ENCODE peak calls at places on chromosome 22, in seven cellular contexts. V is HCT116, T is H1, P is SK-N-SH, Y is HepG2, J is K562, L is GM12878. G is an unnamed sample.

GRCh38 chr22:34645375-34645774 is 420.6 kb upstream of the ISX start:
- DNase-seq in T (peak), J (no peak), Y (peak), V (no peak), L (no peak), P (no peak), G (no peak)

GRCh38 chr22:37378642-37379058 is 48.6 kb downstream of the ELFN2 start:
- DNase-seq in P (no peak), T (no peak), V (no peak), J (no peak), L (no peak), Y (no peak), G (no peak)

GRCh38 chr22:29359469-29359868 is 28.9 kb downstream of the AP1B1 start:
- DNase-seq in J (peak), V (peak), P (peak), Y (peak), T (no peak), L (no peak), G (peak)

GRCh38 chr22:17284917-17285316 is 65.7 kb upstream of the ADA2 start:
- DNase-seq in V (no peak), J (no peak), L (no peak), T (no peak), P (no peak), Y (no peak), G (no peak)

GRCh38 chr22:22767876-22768602 is 119.6 kb upstream of the IGLL5 start:
- DNase-seq in L (no peak), P (no peak), V (no peak), Y (no peak), T (no peak), J (peak), G (no peak)

GRCh38 chr22:17104336-17104935 is 16.7 kb downstream of the TMEM121B start:
- DNase-seq in P (no peak), Y (no peak), V (no peak), J (no peak), L (no peak), T (no peak), G (no peak)

GRCh38 chr22:41992496-41992895 is 6.1 kb upstream of the WBP2NL start:
- DNase-seq in J (no peak), T (no peak), V (no peak), Y (no peak), P (no peak), L (no peak), G (no peak)

GRCh38 chr22:22745225-22746060 is 101.0 kb downstream of the GGTLC2 start:
- DNase-seq in L (no peak), T (no peak), P (peak), J (peak), Y (peak), V (no peak), G (peak)

GRCh38 chr22:23542933-23543332 is 37.2 kb downstream of the IGLL1 start:
- DNase-seq in J (no peak), V (no peak), Y (no peak), P (no peak), T (no peak), L (no peak), G (no peak)

GRCh38 chr22:41664490-41664889 is 24.2 kb downstream of the SNU13 start:
- DNase-seq in L (no peak), V (no peak), Y (no peak), P (no peak), J (no peak), T (no peak), G (no peak)

GRCh38 chr22:24599514-24599913 is 3.5 kb upstream of the GGT1 start:
- DNase-seq in L (no peak), Y (no peak), V (no peak), J (no peak), P (no peak), T (no peak), G (no peak)

GRCh38 chr22:29313126-29314071 is 2.1 kb downstream of the RASL10A start:
- DNase-seq in Y (no peak), P (peak), J (no peak), T (peak), V (peak), L (no peak), G (no peak)

GRCh38 chr22:28986366-28986765 is 75.3 kb downstream of the C22orf31 start:
- DNase-seq in Y (peak), T (no peak), V (no peak), P (no peak), L (no peak), J (no peak), G (no peak)

GRCh38 chr22:24953294-24954113 is 988 bp downstream of the KIAA1671 start:
- DNase-seq in V (no peak), Y (peak), P (peak), T (no peak), J (no peak), L (no peak), G (no peak)

GRCh38 chr22:31089101-31090100 is 8.3 kb downstream of the SMTN start:
- DNase-seq in P (peak), L (no peak), Y (no peak), V (no peak), J (peak), T (no peak), G (peak)

GRCh38 chr22:27673839-27674238 is 127.7 kb downstream of the MN1 start:
- DNase-seq in P (no peak), V (no peak), J (no peak), L (no peak), Y (no peak), T (no peak), G (no peak)

GRCh38 chr22:25780673-25781072 is 38.7 kb downstream of the MYO18B start:
- DNase-seq in V (no peak), L (no peak), J (no peak), Y (no peak), P (peak), T (no peak), G (no peak)

GRCh38 chr22:27844656-27845602 is 43.4 kb upstream of the MN1 start:
- DNase-seq in P (no peak), Y (no peak), J (no peak), T (no peak), V (no peak), L (no peak), G (no peak)

GRCh38 chr22:38080847-38081635 is 2.9 kb downstream of the SLC16A8 start:
- DNase-seq in T (no peak), J (no peak), Y (no peak), V (no peak), P (peak), L (no peak), G (no peak)

GRCh38 chr22:37428649-37429586 is 1.6 kb upstream of the ELFN2 start:
- DNase-seq in T (peak), L (no peak), V (peak), P (peak), J (peak), Y (peak), G (peak)

GRCh38 chr22:43826142-43827093 is 14.3 kb upstream of the EFCAB6 start:
- DNase-seq in T (no peak), V (no peak), L (no peak), J (no peak), Y (no peak), P (no peak), G (no peak)

GRCh38 chr22:43811777-43812148 is 342 bp downstream of the EFCAB6 start:
- DNase-seq in T (no peak), Y (no peak), P (no peak), J (no peak), V (no peak), L (no peak), G (no peak)

GRCh38 chr22:46057206-46057605 is 80.2 kb upstream of the WNT7B start:
- DNase-seq in J (no peak), P (no peak), L (no peak), T (no peak), Y (no peak), V (no peak), G (peak)

GRCh38 chr22:46060292-46061123 is 83.5 kb upstream of the WNT7B start:
- DNase-seq in P (no peak), Y (no peak), J (no peak), T (no peak), V (no peak), L (no peak), G (no peak)

GRCh38 chr22:46061124-46061410 is 84.1 kb upstream of the WNT7B start:
- DNase-seq in T (no peak), Y (no peak), J (no peak), P (no peak), V (no peak), L (no peak), G (no peak)

GRCh38 chr22:46057762-46058420 is 80.9 kb upstream of the WNT7B start:
- DNase-seq in L (peak), P (peak), V (no peak), T (no peak), Y (no peak), J (no peak), G (peak)

DNA sequence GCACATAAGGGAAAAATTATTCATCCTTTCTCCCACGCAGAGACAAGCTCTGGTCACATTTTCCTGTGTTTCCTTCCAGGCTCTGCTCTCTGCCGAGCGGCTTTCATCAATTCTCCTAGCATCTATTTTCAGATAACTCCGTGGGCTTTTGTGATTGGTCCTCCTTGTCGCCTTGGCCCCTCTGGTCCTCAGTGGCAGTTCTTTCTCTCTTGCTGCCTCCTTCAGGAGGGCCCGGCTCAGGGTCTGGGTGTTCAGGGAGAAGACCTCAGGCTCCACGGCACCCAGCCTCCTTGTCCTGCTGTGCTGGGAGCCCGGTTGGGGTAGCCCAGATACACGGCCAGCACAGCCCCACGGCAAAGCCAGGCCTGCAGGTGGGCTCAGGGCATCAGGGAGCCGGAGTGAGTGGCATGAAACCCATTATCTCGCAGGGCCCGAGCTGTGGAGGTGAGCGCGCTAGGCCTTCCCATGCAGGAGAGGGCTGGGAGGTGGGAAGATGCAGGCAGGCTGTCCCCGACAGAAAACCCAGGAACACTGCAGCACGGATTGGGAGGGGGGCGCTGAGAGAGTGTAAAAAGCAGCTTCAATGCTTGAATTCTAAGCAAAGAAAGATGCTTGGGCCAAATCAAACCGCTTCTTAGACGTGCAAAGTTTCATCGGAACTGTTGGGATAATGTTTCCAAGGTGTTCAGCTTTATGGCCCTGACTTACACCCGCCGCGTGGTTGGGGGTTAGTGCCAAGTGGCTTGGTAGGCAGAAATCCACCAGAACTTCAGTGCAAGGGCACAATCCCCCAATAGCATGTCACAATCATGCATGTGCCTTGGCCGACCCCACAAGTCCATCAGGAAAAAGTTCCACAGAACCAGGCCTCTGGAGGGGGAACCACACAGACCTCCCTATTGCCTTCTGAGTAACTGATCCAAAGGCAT is 81.9 kb upstream of the WNT7B start:
- DNase-seq in L (no peak), P (peak), V (no peak), J (no peak), Y (no peak), T (no peak), G (peak)
- TF ChIP-seq JUND in L (no peak), P (no peak), V (no peak), J (no peak), Y (no peak), T (no peak), G (no peak)

DNA sequence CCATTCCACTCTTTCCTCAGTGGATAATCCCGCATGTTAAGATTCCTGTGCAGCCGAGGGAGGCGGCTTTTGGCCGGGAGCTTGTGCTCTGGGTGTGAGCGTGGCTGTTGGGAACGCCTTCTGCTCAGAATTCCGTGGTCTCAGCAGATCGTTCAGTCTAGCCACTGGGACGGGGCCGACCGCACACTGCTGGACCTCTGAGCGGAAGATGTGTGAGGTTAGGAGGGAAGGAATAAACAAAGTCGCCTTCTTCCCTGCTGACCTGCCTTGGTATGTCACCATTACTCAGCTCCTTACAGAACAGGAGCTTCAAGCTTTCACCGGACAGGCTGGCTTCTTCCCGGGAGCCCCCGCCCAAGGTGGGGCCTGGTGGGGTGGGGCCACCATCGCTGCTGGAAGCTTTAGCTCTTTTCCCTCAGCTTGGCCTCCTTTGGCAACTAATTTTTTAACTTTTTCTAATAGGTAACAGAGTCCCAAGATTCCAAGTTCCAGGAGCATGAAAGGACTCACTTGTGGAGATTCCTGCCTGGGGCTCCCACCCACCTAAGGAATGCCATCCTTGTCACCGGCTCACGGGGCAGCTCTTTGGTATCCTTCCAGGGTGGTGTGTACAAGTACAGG is 22.5 kb upstream of the SEPTIN5 start:
- DNase-seq in L (no peak), V (peak), J (peak), Y (no peak), P (no peak), T (no peak), G (no peak)
- TF ChIP-seq JUND in L (no peak), V (no peak), J (peak), Y (no peak), P (no peak), T (no peak), G (no peak)

GRCh38 chr22:20562607-20563463 is 55.4 kb downstream of the MED15 start:
- DNase-seq in L (no peak), P (no peak), Y (no peak), J (no peak), V (no peak), T (no peak), G (no peak)
- TF ChIP-seq JUND in L (no peak), P (no peak), Y (no peak), J (no peak), V (no peak), T (no peak), G (no peak)

GRCh38 chr22:35728639-35729308 is 11.1 kb downstream of the APOL5 start:
- DNase-seq in P (no peak), Y (no peak), L (no peak), J (no peak), T (no peak), V (no peak), G (peak)
- TF ChIP-seq JUND in P (no peak), Y (no peak), L (no peak), J (no peak), T (no peak), V (no peak), G (no peak)

GRCh38 chr22:40004836-40005235 is 10.1 kb downstream of the FAM83F start:
- DNase-seq in P (no peak), V (no peak), L (no peak), Y (no peak), T (no peak), J (no peak), G (no peak)
- TF ChIP-seq JUND in P (no peak), V (no peak), L (no peak), Y (no peak), T (no peak), J (no peak), G (no peak)

DNA sequence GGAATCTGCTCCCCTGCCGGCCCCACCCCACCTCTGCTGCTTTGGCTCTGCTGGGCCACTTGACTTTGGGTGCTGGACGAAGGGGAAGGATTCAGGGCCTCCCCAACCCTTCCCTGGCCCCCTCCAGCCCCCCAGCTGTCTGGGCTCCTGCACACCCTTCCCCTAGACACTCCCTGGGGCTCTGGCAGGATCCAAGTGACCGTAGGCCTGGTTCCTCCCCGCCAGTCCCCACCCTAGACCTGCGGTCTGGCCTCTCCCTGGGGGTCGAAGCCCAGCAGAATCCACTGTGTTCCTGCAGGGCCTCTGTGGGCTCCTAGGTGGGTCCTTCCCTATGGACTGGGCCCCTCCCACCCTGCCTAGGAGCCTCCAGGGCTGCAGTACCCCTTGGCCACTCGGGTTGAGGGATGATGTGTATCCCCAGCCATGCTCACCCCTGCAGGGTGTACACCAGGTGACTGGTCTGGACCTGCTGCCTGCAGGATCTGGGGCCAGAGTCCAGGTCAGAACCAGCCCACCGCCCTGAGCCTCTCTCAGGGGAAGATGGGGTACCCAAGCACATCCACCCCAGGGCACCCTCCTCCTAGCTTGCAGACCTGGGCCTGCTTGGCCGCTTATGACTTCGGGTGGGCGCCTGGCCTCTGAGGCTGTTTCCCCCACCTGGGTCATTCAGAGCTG is 5.6 kb downstream of the PIM3 start:
- DNase-seq in Y (no peak), T (no peak), V (no peak), J (no peak), P (peak), L (no peak), G (no peak)
- TF ChIP-seq JUND in Y (no peak), T (no peak), V (no peak), J (no peak), P (no peak), L (no peak), G (no peak)

GRCh38 chr22:49929553-49929979 is 11.1 kb downstream of the CRELD2 start:
- DNase-seq in J (peak), T (no peak), Y (no peak), P (peak), L (no peak), V (no peak), G (no peak)
- TF ChIP-seq JUND in J (no peak), T (no peak), Y (no peak), P (no peak), L (no peak), V (no peak), G (no peak)

GRCh38 chr22:48936391-48936790 is 891.3 kb downstream of the BRD1 start:
- DNase-seq in V (no peak), J (no peak), T (no peak), Y (no peak), L (no peak), P (no peak), G (no peak)
- TF ChIP-seq JUND in V (no peak), J (no peak), T (no peak), Y (no peak), L (no peak), P (no peak), G (no peak)

DNA sequence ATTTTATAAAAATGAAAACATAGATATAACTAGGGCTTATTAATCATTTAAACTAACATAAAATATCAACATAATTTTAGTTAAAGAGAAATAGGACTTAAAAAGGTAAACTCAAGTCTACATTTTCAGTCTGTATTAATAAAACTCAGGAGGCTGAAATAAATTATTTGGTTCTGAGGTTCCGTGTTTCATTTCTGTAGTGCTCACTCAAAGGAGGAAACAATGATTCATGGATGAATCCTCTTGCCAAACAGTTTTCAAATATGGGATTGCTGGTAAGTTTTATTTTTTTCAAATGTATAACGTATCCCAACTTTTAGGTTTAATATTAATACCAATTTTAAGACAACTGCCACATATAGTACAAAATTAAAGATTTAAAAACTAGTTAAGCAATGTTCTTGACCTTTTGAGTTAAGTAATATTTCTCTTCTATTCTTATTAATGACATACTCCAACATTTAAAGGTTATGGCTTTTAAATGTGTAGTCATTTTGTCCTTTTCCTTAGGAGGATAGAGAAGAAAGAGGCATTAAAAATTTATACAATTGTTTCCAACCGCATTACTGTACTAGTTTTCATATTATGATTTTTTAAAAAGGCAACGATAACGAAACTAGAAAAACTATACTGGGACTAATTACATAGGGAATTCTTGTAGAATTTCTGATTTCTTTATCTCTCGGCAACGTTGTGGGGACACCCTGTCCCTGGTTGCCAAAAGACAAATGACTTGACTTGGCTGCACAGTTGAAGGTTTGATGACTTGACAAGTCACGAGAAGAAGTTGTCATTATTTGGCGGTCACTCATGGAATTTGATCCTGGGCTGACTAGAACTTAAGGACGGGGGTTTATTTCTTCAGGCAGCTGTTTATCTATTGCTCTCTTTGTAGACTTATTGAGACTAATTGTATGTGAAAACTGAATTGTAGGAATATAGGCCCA is 69.2 kb upstream of the ADSL start:
- DNase-seq in Y (no peak), J (no peak), T (no peak), L (no peak), V (no peak), P (no peak), G (no peak)
- TF ChIP-seq JUND in Y (no peak), J (no peak), T (no peak), L (no peak), V (no peak), P (no peak), G (no peak)

G was measured in T47D.